ENCODE peak calls at places on chromosome 1, in six cellular contexts. B is fibroblast of lung, C is nucleus accumbens, E is A549, T is transverse colon, Z is NCI-H748 treated with DMSO at 0.1 percent for 48 hours. M is an unnamed sample.

GRCh38 chr1:31036749-31037500 is 28.6 kb downstream of the PUM1 start:
- DNase-seq in B (peak; percentile 40), C (no peak), E (no peak), T (no peak), Z (no peak), M (no peak)

GRCh38 chr1:24189528-24189927 is 2.4 kb upstream of the IFNLR1 start:
- DNase-seq in B (no peak), C (no peak), E (no peak), T (peak; percentile 65), Z (no peak), M (no peak)

GRCh38 chr1:24391882-24392603 is 21.5 kb downstream of the STPG1 start:
- DNase-seq in B (peak; percentile 39), C (peak; percentile 48), E (peak; percentile 63), T (peak; percentile 80), Z (peak; percentile 12), M (peak; percentile 57)

GRCh38 chr1:93442276-93442675 is 5.6 kb upstream of the FNBP1L start:
- DNase-seq in B (no peak), C (no peak), E (peak; percentile 34), T (peak; percentile 85), Z (no peak), M (no peak)

GRCh38 chr1:13600762-13601483 is 17.3 kb downstream of the PDPN start:
- DNase-seq in B (no peak), C (no peak), E (no peak), T (no peak), Z (no peak), M (no peak)

GRCh38 chr1:178093958-178094751 is at the start of gene RASAL2:
- DNase-seq in B (peak; percentile 61), C (peak; percentile 56), E (peak; percentile 76), T (peak; percentile 66), Z (peak; percentile 53), M (peak; percentile 52)

GRCh38 chr1:69290266-69290665 is 277.5 kb upstream of the LRRC7 start:
- DNase-seq in B (peak; percentile 60), C (no peak), E (no peak), T (no peak), Z (no peak), M (no peak)

GRCh38 chr1:71621785-71622184 is 541.0 kb upstream of the ZRANB2 start:
- DNase-seq in B (peak; percentile 90), C (no peak), E (no peak), T (no peak), Z (no peak), M (no peak)

GRCh38 chr1:51749151-51749550 is 129.4 kb downstream of the NRDC start:
- DNase-seq in B (no peak), C (no peak), E (no peak), T (no peak), Z (no peak), M (no peak)

GRCh38 chr1:206982216-206982615 is 12.0 kb upstream of the FCAMR start:
- DNase-seq in B (peak; percentile 13), C (peak; percentile 33), E (peak; percentile 57), T (peak; percentile 69), Z (peak; percentile 1), M (peak; percentile 40)

M was measured in putamen.